ENCODE peak calls at places on chromosome 5, in seven cellular contexts. E is fibroblast of lung, S is GM12878, Q is mammary epithelial cell, N is H1, T is neural progenitor cell, P is GM23248. H is an unnamed sample. For H3K4me1, the result is how much of the 10 kb centered on the place peaks cover.

GRCh38 chr5:157603333-157604190 is 28.0 kb upstream of the ADAM19 start:
- DNase-seq in E (peak), S (no peak), Q (peak), N (no peak), T (no peak), P (peak), H (no peak)

GRCh38 chr5:176388003-176388340 is 426 bp downstream of the NOP16 start:
- DNase-seq in E (no peak), S (no peak), Q (peak), N (no peak), T (peak), P (peak), H (peak)

GRCh38 chr5:127068771-127069330 is 4.5 kb downstream of the C5orf63 start:
- DNase-seq in E (peak), S (no peak), Q (no peak), N (no peak), T (no peak), P (peak), H (peak)

GRCh38 chr5:139688712-139689413 is 40.7 kb downstream of the CXXC5 start:
- DNase-seq in E (no peak), S (no peak), Q (no peak), N (no peak), T (no peak), P (no peak), H (no peak)

GRCh38 chr5:154826-155225 is 36.5 kb upstream of the LRRC14B start:
- DNase-seq in E (no peak), S (no peak), Q (no peak), N (no peak), T (no peak), P (no peak), H (no peak)

GRCh38 chr5:82641362-82641988 is 363.3 kb upstream of the RPS23 start:
- DNase-seq in E (peak), S (peak), Q (peak), N (no peak), T (peak), P (peak), H (peak)

GRCh38 chr5:91079037-91079436 is 304.1 kb downstream of the ARRDC3 start:
- DNase-seq in E (peak), S (peak), Q (peak), N (no peak), T (no peak), P (no peak), H (no peak)

GRCh38 chr5:149268928-149269557 is 2.6 kb upstream of the AFAP1L1 start:
- DNase-seq in E (peak), S (no peak), Q (peak), N (no peak), T (peak), P (peak), H (peak)

GRCh38 chr5:150410524-150411244 is 2.0 kb downstream of the CD74 start:
- DNase-seq in E (peak), S (peak), Q (peak), N (peak), T (peak), P (peak), H (peak)
- H3K4me3 ChIP-seq in E (no peak), S (peak), Q (no peak), N (peak), T (no peak), P (no peak), H (no peak)

GRCh38 chr5:179275381-179275878 is 69.8 kb downstream of the ADAMTS2 start:
- DNase-seq in E (no peak), S (no peak), Q (no peak), N (no peak), T (no peak), P (no peak), H (no peak)
- H3K4me1 ChIP-seq in E (half or more), S (under half), Q (under half), N (under half), T (under half), P (under half), H (under half)

GRCh38 chr5:6448622-6449464 is at the start of gene UBE2QL1:
- DNase-seq in E (peak), S (no peak), Q (peak), N (peak), T (peak), P (peak), H (peak)
- TF ChIP-seq EZH2 in E (peak), S (no peak), Q (peak), N (peak), T (peak), P (peak), H (peak)

GRCh38 chr5:71782771-71783770 is 64.0 kb downstream of the CARTPT start:
- DNase-seq in E (peak), S (peak), Q (peak), N (peak), T (peak), P (peak), H (peak)
- H3K4me3 ChIP-seq in E (peak), S (peak), Q (no peak), N (no peak), T (no peak), P (peak), H (peak)

GRCh38 chr5:128541385-128541784 is 3.3 kb upstream of the FBN2 start:
- DNase-seq in E (no peak), S (no peak), Q (no peak), N (no peak), T (no peak), P (no peak), H (no peak)

GRCh38 chr5:128549496-128549895 is 11.5 kb upstream of the FBN2 start:
- DNase-seq in E (no peak), S (no peak), Q (no peak), N (no peak), T (no peak), P (no peak), H (no peak)

GRCh38 chr5:128551476-128551875 is 13.4 kb upstream of the FBN2 start:
- DNase-seq in E (no peak), S (no peak), Q (no peak), N (no peak), T (no peak), P (no peak), H (no peak)

GRCh38 chr5:128546658-128547281 is 8.7 kb upstream of the FBN2 start:
- DNase-seq in E (no peak), S (no peak), Q (peak), N (no peak), T (no peak), P (no peak), H (no peak)
- H3K4me1 ChIP-seq in E (under half), S (under half), Q (under half), N (under half), T (under half), P (under half), H (under half)

DNA sequence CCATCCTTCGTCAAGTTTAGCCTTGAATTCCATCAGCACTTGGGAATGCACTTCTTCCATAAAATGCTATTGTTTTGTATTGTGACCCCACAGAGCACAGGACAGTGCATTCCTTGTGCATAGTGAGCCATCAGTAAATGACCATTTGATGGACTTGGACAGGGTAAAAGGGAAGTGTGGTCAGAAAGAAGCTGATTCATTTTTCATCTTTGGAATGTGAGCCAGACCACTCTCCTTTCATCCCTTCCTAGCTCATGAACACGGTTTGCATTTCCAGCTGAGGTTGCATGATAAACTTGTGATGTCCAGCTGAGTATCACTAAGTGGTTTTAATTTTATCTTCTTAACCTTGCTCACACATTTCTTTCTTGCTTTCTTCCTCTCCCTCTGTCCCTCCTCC is 101.4 kb downstream of the NUDT12 start:
- DNase-seq in E (no peak), S (no peak), Q (peak), N (no peak), T (no peak), P (peak), H (no peak)
- TF ChIP-seq EZH2 in E (no peak), S (no peak), Q (no peak), N (no peak), T (no peak), P (no peak), H (no peak)

GRCh38 chr5:102796481-102796880 is 41.4 kb downstream of the PAM start:
- DNase-seq in E (no peak), S (no peak), Q (no peak), N (no peak), T (no peak), P (peak), H (no peak)
- H3K4me3 ChIP-seq in E (no peak), S (no peak), Q (no peak), N (no peak), T (no peak), P (no peak), H (no peak)

DNA sequence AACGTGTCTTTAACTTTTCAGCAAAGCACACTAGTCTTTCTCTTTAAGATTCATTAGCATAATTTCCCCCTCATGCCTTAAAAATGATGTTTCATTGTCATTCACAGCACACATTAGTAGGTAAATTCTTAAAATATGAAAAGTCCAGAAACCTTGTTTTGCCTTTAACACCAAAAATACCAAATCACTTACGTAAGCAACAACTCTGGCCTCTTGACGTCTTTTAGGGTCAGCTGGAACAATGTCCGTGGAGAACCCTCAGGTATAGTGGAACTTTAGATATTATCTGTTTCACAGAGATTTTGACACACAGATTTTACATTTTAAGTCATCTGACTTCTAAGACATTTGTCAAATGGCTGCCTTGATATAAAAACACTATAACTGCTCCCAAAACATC is 30.9 kb downstream of the LNPEP start:
- DNase-seq in E (no peak), S (no peak), Q (no peak), N (no peak), T (no peak), P (no peak), H (no peak)
- H3K4me1 ChIP-seq in E (under half), S (under half), Q (under half), N (under half), T (under half), P (under half), H (half or more)

GRCh38 chr5:155726267-155726666 is 600.7 kb upstream of the SGCD start:
- DNase-seq in E (peak), S (no peak), Q (peak), N (peak), T (peak), P (peak), H (peak)

GRCh38 chr5:155729684-155730059 is 597.3 kb upstream of the SGCD start:
- DNase-seq in E (no peak), S (no peak), Q (no peak), N (peak), T (peak), P (peak), H (peak)

GRCh38 chr5:155727512-155728145 is 599.3 kb upstream of the SGCD start:
- DNase-seq in E (no peak), S (no peak), Q (peak), N (peak), T (peak), P (peak), H (peak)

GRCh38 chr5:155728857-155729683 is 597.9 kb upstream of the SGCD start:
- DNase-seq in E (peak), S (no peak), Q (peak), N (peak), T (peak), P (peak), H (peak)

DNA sequence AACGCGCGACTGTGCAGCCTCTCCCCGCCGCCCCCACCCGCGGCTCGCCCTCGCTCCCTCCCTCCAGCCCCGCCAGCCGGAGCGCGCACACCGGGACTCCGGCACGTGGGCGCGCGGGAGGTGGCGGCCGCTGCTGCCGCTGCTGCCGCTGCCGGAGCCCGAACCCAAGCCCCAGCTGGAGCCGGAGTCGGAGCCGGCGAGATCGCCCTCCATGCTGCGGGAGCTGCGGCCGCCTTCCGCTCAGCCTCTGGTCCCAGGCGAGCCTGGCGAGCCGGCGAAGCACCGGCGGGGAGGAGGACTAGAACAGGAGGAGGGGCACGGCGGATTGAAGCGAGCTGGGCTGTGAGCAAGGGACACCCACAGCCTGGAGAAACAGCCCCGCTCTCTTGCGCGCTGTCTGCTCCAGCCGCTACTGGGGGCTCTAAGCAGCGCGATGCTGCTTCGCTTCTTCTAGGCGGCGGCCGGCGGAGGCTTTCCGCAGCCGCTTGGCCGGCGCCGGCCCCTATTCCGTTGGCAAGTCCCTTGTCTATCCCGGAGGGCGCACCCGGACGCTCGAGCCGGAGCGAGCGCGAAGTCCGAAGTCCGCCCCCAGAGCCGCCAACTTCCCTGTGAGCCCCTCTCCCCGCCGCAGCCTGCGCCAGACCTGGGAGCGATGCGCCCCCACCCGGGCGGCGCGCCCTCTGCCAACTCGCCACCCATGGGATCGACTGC is 598.7 kb upstream of the SGCD start:
- DNase-seq in E (peak), S (no peak), Q (peak), N (no peak), T (peak), P (peak), H (peak)
- TF ChIP-seq EZH2 in E (no peak), S (no peak), Q (no peak), N (peak), T (peak), P (no peak), H (no peak)

GRCh38 chr5:153147891-153148623 is 342.4 kb upstream of the GRIA1 start:
- DNase-seq in E (peak), S (no peak), Q (peak), N (peak), T (peak), P (peak), H (peak)
- H3K4me3 ChIP-seq in E (no peak), S (no peak), Q (no peak), N (no peak), T (no peak), P (no peak), H (peak)

H was measured in A673.